ENCODE peak calls at places on chromosomes 12 and 14, in four cellular contexts. One of them, this sample, is unnamed. For H3K4me1, the result is how much of the 10 kb centered on the place peaks cover.

GRCh38 chr12:43482311-43483085 is 69.5 kb downstream of the ADAMTS20 start:
- DNase-seq in HepG2: no peak
- DNase-seq in K562: no peak
- DNase-seq in SK-N-SH: no peak
- DNase-seq in this sample: no peak

GRCh38 chr14:23364164-23364571 is 804 bp downstream of the EFS start:
- DNase-seq in HepG2: no peak
- DNase-seq in K562: no peak
- DNase-seq in SK-N-SH: peak
- DNase-seq in this sample: no peak

GRCh38 chr12:104219908-104220404 is 4.4 kb downstream of the TXNRD1 start:
- DNase-seq in HepG2: peak
- DNase-seq in K562: peak
- DNase-seq in SK-N-SH: peak
- DNase-seq in this sample: no peak

GRCh38 chr14:53011053-53011462 is 60.2 kb upstream of the FERMT2 start:
- DNase-seq in HepG2: peak
- DNase-seq in K562: no peak
- DNase-seq in SK-N-SH: no peak
- DNase-seq in this sample: no peak

GRCh38 chr14:98692832-98693231 is 579.2 kb downstream of the BCL11B start:
- DNase-seq in HepG2: no peak
- DNase-seq in K562: no peak
- DNase-seq in SK-N-SH: no peak
- DNase-seq in this sample: no peak

GRCh38 chr12:101743724-101744472 is 4.6 kb upstream of the SYCP3 start:
- DNase-seq in HepG2: no peak
- DNase-seq in K562: no peak
- DNase-seq in SK-N-SH: no peak
- DNase-seq in this sample: peak

GRCh38 chr12:60257063-60257462 is 661.2 kb downstream of the SLC16A7 start:
- DNase-seq in HepG2: peak
- DNase-seq in K562: peak
- DNase-seq in SK-N-SH: no peak
- DNase-seq in this sample: no peak

GRCh38 chr12:125245601-125246345 is 180.5 kb downstream of the AACS start:
- DNase-seq in HepG2: no peak
- DNase-seq in K562: no peak
- DNase-seq in SK-N-SH: no peak
- DNase-seq in this sample: no peak

GRCh38 chr12:5391638-5392037 is 40.3 kb upstream of the NTF3 start:
- DNase-seq in HepG2: no peak
- DNase-seq in K562: no peak
- DNase-seq in SK-N-SH: no peak
- DNase-seq in this sample: no peak

GRCh38 chr12:95694148-95694547 is 96.4 kb downstream of the NTN4 start:
- DNase-seq in HepG2: no peak
- DNase-seq in K562: no peak
- DNase-seq in SK-N-SH: no peak
- DNase-seq in this sample: no peak

GRCh38 chr12:22625671-22626251 is 790 bp downstream of the ETNK1 start:
- DNase-seq in HepG2: peak
- DNase-seq in K562: peak
- DNase-seq in SK-N-SH: peak
- DNase-seq in this sample: peak

GRCh38 chr14:24418492-24418873 is 11.0 kb downstream of the CBLN3 start:
- DNase-seq in HepG2: no peak
- DNase-seq in K562: no peak
- DNase-seq in SK-N-SH: no peak
- DNase-seq in this sample: no peak

GRCh38 chr12:7935773-7936581 is at the start of gene SLC2A3:
- DNase-seq in HepG2: peak
- DNase-seq in K562: peak
- DNase-seq in SK-N-SH: peak
- DNase-seq in this sample: peak

GRCh38 chr14:77106666-77107065 is 8.6 kb downstream of the CIPC start:
- DNase-seq in HepG2: no peak
- DNase-seq in K562: no peak
- DNase-seq in SK-N-SH: no peak
- DNase-seq in this sample: no peak

GRCh38 chr14:101839236-101839635 is 77.7 kb downstream of the PPP2R5C start:
- DNase-seq in HepG2: no peak
- DNase-seq in K562: no peak
- DNase-seq in SK-N-SH: no peak
- DNase-seq in this sample: peak

GRCh38 chr12:88185988-88186387 is 43.9 kb downstream of the TMTC3 start:
- DNase-seq in HepG2: no peak
- DNase-seq in K562: no peak
- DNase-seq in SK-N-SH: no peak
- DNase-seq in this sample: peak

GRCh38 chr12:43099691-43100163 is 452.3 kb downstream of the ADAMTS20 start:
- DNase-seq in HepG2: no peak
- DNase-seq in K562: no peak
- DNase-seq in SK-N-SH: no peak
- DNase-seq in this sample: no peak

GRCh38 chr12:2902287-2902880 is 11.7 kb downstream of the TULP3 start:
- DNase-seq in HepG2: no peak
- DNase-seq in K562: peak
- DNase-seq in SK-N-SH: peak
- DNase-seq in this sample: no peak

GRCh38 chr12:20477691-20478090 is 109.4 kb downstream of the PDE3A start:
- DNase-seq in HepG2: no peak
- DNase-seq in K562: no peak
- DNase-seq in SK-N-SH: no peak
- DNase-seq in this sample: no peak

GRCh38 chr14:96917442-96917963 is 120.3 kb downstream of the VRK1 start:
- DNase-seq in HepG2: no peak
- DNase-seq in K562: peak
- DNase-seq in SK-N-SH: no peak
- DNase-seq in this sample: no peak

GRCh38 chr12:122125452-122126341 is 47.1 kb downstream of the MLXIP start:
- DNase-seq in HepG2: no peak
- DNase-seq in K562: no peak
- DNase-seq in SK-N-SH: no peak
- DNase-seq in this sample: no peak

GRCh38 chr12:112577473-112578334 is 159.0 kb downstream of the PTPN11 start:
- DNase-seq in HepG2: no peak
- DNase-seq in K562: no peak
- DNase-seq in SK-N-SH: no peak
- DNase-seq in this sample: no peak

GRCh38 chr14:35032562-35032961 is 13.5 kb upstream of the FAM177A1 start:
- DNase-seq in HepG2: no peak
- DNase-seq in K562: no peak
- DNase-seq in SK-N-SH: no peak
- DNase-seq in this sample: no peak

GRCh38 chr14:94377866-94378470 is 10.4 kb downstream of the SERPINA1 start:
- DNase-seq in HepG2: no peak
- DNase-seq in K562: no peak
- DNase-seq in SK-N-SH: no peak
- DNase-seq in this sample: no peak

GRCh38 chr14:89960895-89961294 is 5.2 kb downstream of the TDP1 start:
- DNase-seq in HepG2: no peak
- DNase-seq in K562: no peak
- DNase-seq in SK-N-SH: no peak
- DNase-seq in this sample: no peak

GRCh38 chr12:182381-182883 is 31.5 kb downstream of the SLC6A12 start:
- DNase-seq in HepG2: no peak
- DNase-seq in K562: no peak
- DNase-seq in SK-N-SH: no peak
- DNase-seq in this sample: no peak

GRCh38 chr12:39988574-39988973 is 117.3 kb downstream of the SLC2A13 start:
- DNase-seq in HepG2: no peak
- DNase-seq in K562: no peak
- DNase-seq in SK-N-SH: no peak
- DNase-seq in this sample: no peak

GRCh38 chr14:71824816-71825215 is 107.4 kb upstream of the RGS6 start:
- DNase-seq in HepG2: no peak
- DNase-seq in K562: no peak
- DNase-seq in SK-N-SH: no peak
- DNase-seq in this sample: no peak

GRCh38 chr14:74616507-74616906 is 4.5 kb upstream of the LTBP2 start:
- DNase-seq in HepG2: no peak
- DNase-seq in K562: peak
- DNase-seq in SK-N-SH: no peak
- DNase-seq in this sample: no peak

GRCh38 chr14:90443161-90444076 is 46.6 kb downstream of the CALM1 start:
- DNase-seq in HepG2: no peak
- DNase-seq in K562: no peak
- DNase-seq in SK-N-SH: no peak
- DNase-seq in this sample: no peak

GRCh38 chr14:90416649-90417237 is 19.9 kb downstream of the CALM1 start:
- DNase-seq in HepG2: no peak
- DNase-seq in K562: no peak
- DNase-seq in SK-N-SH: no peak
- DNase-seq in this sample: no peak

GRCh38 chr14:61288228-61288627 is 7.1 kb upstream of the TMEM30B start:
- DNase-seq in HepG2: peak
- DNase-seq in K562: no peak
- DNase-seq in SK-N-SH: no peak
- DNase-seq in this sample: no peak

GRCh38 chr14:61284001-61284400 is 2.9 kb upstream of the TMEM30B start:
- DNase-seq in HepG2: no peak
- DNase-seq in K562: no peak
- DNase-seq in SK-N-SH: no peak
- DNase-seq in this sample: no peak

GRCh38 chr14:61287196-61287595 is 6.1 kb upstream of the TMEM30B start:
- DNase-seq in HepG2: no peak
- DNase-seq in K562: no peak
- DNase-seq in SK-N-SH: no peak
- DNase-seq in this sample: no peak

GRCh38 chr14:61282746-61283145 is 1.6 kb upstream of the TMEM30B start:
- DNase-seq in HepG2: no peak
- DNase-seq in K562: no peak
- DNase-seq in SK-N-SH: no peak
- DNase-seq in this sample: no peak

DNA sequence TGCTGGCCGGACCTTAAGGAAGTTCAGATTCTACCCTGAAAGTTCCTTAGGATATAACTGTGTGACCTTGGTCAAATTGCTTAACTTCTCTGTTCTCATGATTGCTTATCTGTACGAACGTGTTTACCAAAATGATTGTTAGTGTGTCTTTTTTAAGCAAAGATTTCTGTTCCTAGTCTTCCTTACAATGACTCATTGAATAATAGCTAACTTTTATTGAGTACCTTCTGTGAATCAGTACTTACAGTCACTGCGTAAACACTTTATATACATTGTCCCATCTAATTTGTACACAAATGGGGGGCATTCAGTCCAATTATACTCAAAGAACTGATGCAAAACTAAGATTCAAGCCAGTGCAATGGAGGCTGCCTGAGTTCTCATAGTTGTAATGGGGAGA is 4.2 kb upstream of the TMEM30B start:
- DNase-seq in HepG2: no peak
- DNase-seq in K562: no peak
- DNase-seq in SK-N-SH: no peak
- DNase-seq in this sample: no peak
- TF ChIP-seq FOXM1 in HepG2: no peak
- TF ChIP-seq FOXM1 in K562: no peak
- TF ChIP-seq FOXM1 in SK-N-SH: no peak
- TF ChIP-seq FOXM1 in this sample: no peak

GRCh38 chr12:110373025-110373876 is 30.3 kb downstream of the ANAPC7 start:
- DNase-seq in HepG2: no peak
- DNase-seq in K562: no peak
- DNase-seq in SK-N-SH: no peak
- DNase-seq in this sample: no peak

GRCh38 chr12:110369992-110370391 is 33.5 kb downstream of the ANAPC7 start:
- DNase-seq in HepG2: no peak
- DNase-seq in K562: no peak
- DNase-seq in SK-N-SH: no peak
- DNase-seq in this sample: no peak

GRCh38 chr12:110370732-110371141 is 32.8 kb downstream of the ANAPC7 start:
- DNase-seq in HepG2: no peak
- DNase-seq in K562: no peak
- DNase-seq in SK-N-SH: no peak
- DNase-seq in this sample: no peak

GRCh38 chr12:110372056-110372425 is 31.5 kb downstream of the ANAPC7 start:
- DNase-seq in HepG2: no peak
- DNase-seq in K562: no peak
- DNase-seq in SK-N-SH: no peak
- DNase-seq in this sample: no peak

DNA sequence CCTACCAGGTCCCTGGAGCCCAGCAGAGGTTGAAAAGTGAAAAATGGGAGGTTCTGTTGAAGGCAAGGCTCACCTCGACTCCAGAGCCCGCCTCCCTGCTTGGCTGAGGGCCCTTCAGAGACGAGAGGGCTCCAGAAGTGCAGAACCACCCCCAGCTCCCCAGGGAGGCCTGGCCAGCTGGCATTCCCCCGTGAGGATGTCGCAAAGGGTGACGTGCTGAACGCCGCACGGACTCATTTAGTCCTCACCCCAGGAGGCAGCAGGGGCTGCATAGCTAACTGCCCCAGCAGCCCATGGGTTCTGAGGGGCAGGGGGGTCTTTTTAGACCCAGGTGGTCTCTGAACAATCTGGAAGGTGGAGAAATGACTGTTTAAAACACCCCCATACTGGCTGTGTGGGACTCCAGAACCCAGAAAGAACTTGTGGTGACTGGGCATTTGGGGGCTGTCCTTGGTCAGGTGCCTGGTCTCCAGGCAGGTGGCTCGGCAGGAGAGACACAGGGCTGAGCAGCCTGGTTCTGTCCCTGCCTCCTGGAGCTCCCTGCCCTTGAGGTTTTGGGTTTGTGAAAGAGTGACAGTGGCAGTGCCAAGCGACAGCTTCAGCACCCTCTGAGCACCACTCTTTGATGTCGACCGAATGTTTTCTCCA is 32.0 kb downstream of the ANAPC7 start:
- DNase-seq in HepG2: no peak
- DNase-seq in K562: no peak
- DNase-seq in SK-N-SH: no peak
- DNase-seq in this sample: peak
- H3K27ac ChIP-seq in HepG2: no peak
- H3K27ac ChIP-seq in K562: no peak
- H3K27ac ChIP-seq in SK-N-SH: no peak
- H3K27ac ChIP-seq in this sample: peak

GRCh38 chr14:69614592-69614991 is 3.2 kb downstream of the SUSD6 start:
- DNase-seq in HepG2: no peak
- DNase-seq in K562: no peak
- DNase-seq in SK-N-SH: no peak
- DNase-seq in this sample: peak
- H3K4me1 ChIP-seq in HepG2: half or more
- H3K4me1 ChIP-seq in K562: under half
- H3K4me1 ChIP-seq in SK-N-SH: under half
- H3K4me1 ChIP-seq in this sample: under half

GRCh38 chr12:107125833-107126232 is 32.5 kb upstream of the CRY1 start:
- DNase-seq in HepG2: no peak
- DNase-seq in K562: no peak
- DNase-seq in SK-N-SH: no peak
- DNase-seq in this sample: no peak

GRCh38 chr12:107130830-107131760 is 37.7 kb upstream of the CRY1 start:
- DNase-seq in HepG2: no peak
- DNase-seq in K562: no peak
- DNase-seq in SK-N-SH: peak
- DNase-seq in this sample: no peak

GRCh38 chr12:107129315-107129930 is 36.1 kb upstream of the CRY1 start:
- DNase-seq in HepG2: no peak
- DNase-seq in K562: no peak
- DNase-seq in SK-N-SH: no peak
- DNase-seq in this sample: no peak

GRCh38 chr12:107127482-107128185 is 34.3 kb upstream of the CRY1 start:
- DNase-seq in HepG2: no peak
- DNase-seq in K562: no peak
- DNase-seq in SK-N-SH: no peak
- DNase-seq in this sample: no peak

GRCh38 chr12:107126688-107127481 is 33.5 kb upstream of the CRY1 start:
- DNase-seq in HepG2: no peak
- DNase-seq in K562: no peak
- DNase-seq in SK-N-SH: peak
- DNase-seq in this sample: no peak
- TF ChIP-seq FOXM1 in HepG2: no peak
- TF ChIP-seq FOXM1 in K562: no peak
- TF ChIP-seq FOXM1 in SK-N-SH: no peak
- TF ChIP-seq FOXM1 in this sample: no peak

This sample was measured in GM12878.